ENCODE peak calls at places on chromosome 1, in seven cellular contexts. One of them, this sample, is unnamed.

GRCh38 chr1:219670426-219671149 is 57.7 kb upstream of the ZC3H11B start:
- DNase-seq in tibial nerve: no peak
- DNase-seq in uterus: peak
- DNase-seq in GM12891: no peak
- DNase-seq in heart left ventricle: peak
- DNase-seq in K562: no peak
- DNase-seq in ovary: no peak
- DNase-seq in this sample: no peak

GRCh38 chr1:167713330-167714081 is 8.3 kb upstream of the MPZL1 start:
- DNase-seq in K562: no peak
- DNase-seq in ovary: peak
- DNase-seq in tibial nerve: peak
- DNase-seq in GM12891: no peak
- DNase-seq in uterus: peak
- DNase-seq in heart left ventricle: peak
- DNase-seq in this sample: peak

GRCh38 chr1:110155878-110156522 is 5.7 kb downstream of the SLC6A17 start:
- DNase-seq in ovary: peak
- DNase-seq in tibial nerve: peak
- DNase-seq in K562: peak
- DNase-seq in heart left ventricle: peak
- DNase-seq in uterus: peak
- DNase-seq in GM12891: no peak
- DNase-seq in this sample: peak

GRCh38 chr1:248596615-248597014 is 885 bp downstream of the OR2T10 start:
- DNase-seq in K562: no peak
- DNase-seq in ovary: no peak
- DNase-seq in tibial nerve: no peak
- DNase-seq in heart left ventricle: no peak
- DNase-seq in uterus: no peak
- DNase-seq in GM12891: no peak
- DNase-seq in this sample: no peak

GRCh38 chr1:118154220-118154619 is 30.8 kb downstream of the SPAG17 start:
- DNase-seq in uterus: no peak
- DNase-seq in K562: no peak
- DNase-seq in ovary: no peak
- DNase-seq in tibial nerve: no peak
- DNase-seq in GM12891: no peak
- DNase-seq in heart left ventricle: no peak
- DNase-seq in this sample: peak

GRCh38 chr1:242764161-242764560 is 239.7 kb upstream of the PLD5 start:
- DNase-seq in tibial nerve: no peak
- DNase-seq in heart left ventricle: no peak
- DNase-seq in GM12891: no peak
- DNase-seq in uterus: no peak
- DNase-seq in ovary: no peak
- DNase-seq in K562: no peak
- DNase-seq in this sample: no peak

GRCh38 chr1:53582211-53583020 is 123.2 kb downstream of the DMRTB1 start:
- DNase-seq in heart left ventricle: peak
- DNase-seq in uterus: peak
- DNase-seq in GM12891: no peak
- DNase-seq in ovary: no peak
- DNase-seq in tibial nerve: no peak
- DNase-seq in K562: peak
- DNase-seq in this sample: no peak

GRCh38 chr1:245915406-245915805 is 591.7 kb downstream of the SMYD3 start:
- DNase-seq in tibial nerve: no peak
- DNase-seq in ovary: no peak
- DNase-seq in heart left ventricle: no peak
- DNase-seq in uterus: no peak
- DNase-seq in K562: no peak
- DNase-seq in GM12891: no peak
- DNase-seq in this sample: no peak

GRCh38 chr1:7293702-7294630 is 477.1 kb upstream of the VAMP3 start:
- DNase-seq in tibial nerve: no peak
- DNase-seq in K562: no peak
- DNase-seq in ovary: no peak
- DNase-seq in GM12891: no peak
- DNase-seq in uterus: no peak
- DNase-seq in heart left ventricle: no peak
- DNase-seq in this sample: no peak

GRCh38 chr1:155323729-155324040 is 3.0 kb downstream of the RUSC1 start:
- DNase-seq in K562: peak
- DNase-seq in GM12891: peak
- DNase-seq in heart left ventricle: peak
- DNase-seq in uterus: peak
- DNase-seq in tibial nerve: peak
- DNase-seq in ovary: peak
- DNase-seq in this sample: peak

GRCh38 chr1:53381790-53382401 is 54.0 kb upstream of the LRP8 start:
- DNase-seq in uterus: no peak
- DNase-seq in heart left ventricle: no peak
- DNase-seq in ovary: no peak
- DNase-seq in K562: no peak
- DNase-seq in tibial nerve: no peak
- DNase-seq in GM12891: no peak
- DNase-seq in this sample: no peak

GRCh38 chr1:200951016-200951415 is 56.3 kb downstream of the INAVA start:
- DNase-seq in heart left ventricle: no peak
- DNase-seq in uterus: no peak
- DNase-seq in tibial nerve: no peak
- DNase-seq in K562: peak
- DNase-seq in ovary: no peak
- DNase-seq in GM12891: no peak
- DNase-seq in this sample: no peak

GRCh38 chr1:173503391-173503790 is 26.3 kb downstream of the PRDX6 start:
- DNase-seq in uterus: no peak
- DNase-seq in heart left ventricle: no peak
- DNase-seq in GM12891: no peak
- DNase-seq in tibial nerve: no peak
- DNase-seq in K562: no peak
- DNase-seq in ovary: no peak
- DNase-seq in this sample: peak

GRCh38 chr1:45238846-45239245 is 32.4 kb upstream of the ZSWIM5 start:
- DNase-seq in tibial nerve: no peak
- DNase-seq in ovary: no peak
- DNase-seq in heart left ventricle: no peak
- DNase-seq in K562: no peak
- DNase-seq in GM12891: no peak
- DNase-seq in uterus: no peak
- DNase-seq in this sample: no peak

GRCh38 chr1:19410393-19410792 is 74.9 kb downstream of the CAPZB start:
- DNase-seq in heart left ventricle: no peak
- DNase-seq in uterus: no peak
- DNase-seq in GM12891: no peak
- DNase-seq in tibial nerve: no peak
- DNase-seq in K562: no peak
- DNase-seq in ovary: no peak
- DNase-seq in this sample: no peak

GRCh38 chr1:164707868-164708331 is 148.9 kb downstream of the PBX1 start:
- DNase-seq in ovary: no peak
- DNase-seq in uterus: peak
- DNase-seq in K562: no peak
- DNase-seq in GM12891: no peak
- DNase-seq in tibial nerve: no peak
- DNase-seq in heart left ventricle: no peak
- DNase-seq in this sample: peak

GRCh38 chr1:156135930-156136871 is 17.2 kb upstream of the SEMA4A start:
- DNase-seq in heart left ventricle: no peak
- DNase-seq in GM12891: no peak
- DNase-seq in tibial nerve: no peak
- DNase-seq in ovary: no peak
- DNase-seq in K562: no peak
- DNase-seq in uterus: no peak
- DNase-seq in this sample: no peak

GRCh38 chr1:43505077-43505780 is 25.5 kb upstream of the PTPRF start:
- DNase-seq in ovary: no peak
- DNase-seq in tibial nerve: no peak
- DNase-seq in uterus: no peak
- DNase-seq in GM12891: no peak
- DNase-seq in heart left ventricle: no peak
- DNase-seq in K562: no peak
- DNase-seq in this sample: no peak

GRCh38 chr1:153922076-153922837 is 515 bp downstream of the GATAD2B start:
- DNase-seq in ovary: peak
- DNase-seq in tibial nerve: no peak
- DNase-seq in K562: peak
- DNase-seq in uterus: peak
- DNase-seq in GM12891: peak
- DNase-seq in heart left ventricle: no peak
- DNase-seq in this sample: peak
- TF ChIP-seq POLR2A in ovary: no peak
- TF ChIP-seq POLR2A in tibial nerve: no peak
- TF ChIP-seq POLR2A in K562: peak
- TF ChIP-seq POLR2A in uterus: no peak
- TF ChIP-seq POLR2A in GM12891: peak
- TF ChIP-seq POLR2A in heart left ventricle: no peak
- TF ChIP-seq POLR2A in this sample: no peak

GRCh38 chr1:114490235-114490634 is 20.8 kb downstream of the TRIM33 start:
- DNase-seq in heart left ventricle: no peak
- DNase-seq in tibial nerve: no peak
- DNase-seq in K562: no peak
- DNase-seq in ovary: no peak
- DNase-seq in uterus: no peak
- DNase-seq in GM12891: no peak
- DNase-seq in this sample: no peak
- TF ChIP-seq POLR2A in heart left ventricle: no peak
- TF ChIP-seq POLR2A in tibial nerve: no peak
- TF ChIP-seq POLR2A in K562: no peak
- TF ChIP-seq POLR2A in ovary: no peak
- TF ChIP-seq POLR2A in uterus: no peak
- TF ChIP-seq POLR2A in GM12891: no peak
- TF ChIP-seq POLR2A in this sample: no peak

GRCh38 chr1:26851106-26851684 is 11.8 kb upstream of the SFN start:
- DNase-seq in heart left ventricle: no peak
- DNase-seq in K562: no peak
- DNase-seq in uterus: no peak
- DNase-seq in GM12891: no peak
- DNase-seq in tibial nerve: no peak
- DNase-seq in ovary: no peak
- DNase-seq in this sample: no peak

GRCh38 chr1:26853156-26853555 is 9.8 kb upstream of the SFN start:
- DNase-seq in tibial nerve: peak
- DNase-seq in K562: peak
- DNase-seq in heart left ventricle: peak
- DNase-seq in GM12891: peak
- DNase-seq in uterus: peak
- DNase-seq in ovary: peak
- DNase-seq in this sample: no peak

GRCh38 chr1:26848499-26848898 is 14.4 kb upstream of the SFN start:
- DNase-seq in GM12891: no peak
- DNase-seq in K562: no peak
- DNase-seq in heart left ventricle: no peak
- DNase-seq in uterus: no peak
- DNase-seq in ovary: no peak
- DNase-seq in tibial nerve: no peak
- DNase-seq in this sample: no peak

GRCh38 chr1:26852701-26853100 is 10.2 kb upstream of the SFN start:
- DNase-seq in ovary: no peak
- DNase-seq in heart left ventricle: no peak
- DNase-seq in tibial nerve: no peak
- DNase-seq in GM12891: no peak
- DNase-seq in uterus: no peak
- DNase-seq in K562: no peak
- DNase-seq in this sample: no peak

DNA sequence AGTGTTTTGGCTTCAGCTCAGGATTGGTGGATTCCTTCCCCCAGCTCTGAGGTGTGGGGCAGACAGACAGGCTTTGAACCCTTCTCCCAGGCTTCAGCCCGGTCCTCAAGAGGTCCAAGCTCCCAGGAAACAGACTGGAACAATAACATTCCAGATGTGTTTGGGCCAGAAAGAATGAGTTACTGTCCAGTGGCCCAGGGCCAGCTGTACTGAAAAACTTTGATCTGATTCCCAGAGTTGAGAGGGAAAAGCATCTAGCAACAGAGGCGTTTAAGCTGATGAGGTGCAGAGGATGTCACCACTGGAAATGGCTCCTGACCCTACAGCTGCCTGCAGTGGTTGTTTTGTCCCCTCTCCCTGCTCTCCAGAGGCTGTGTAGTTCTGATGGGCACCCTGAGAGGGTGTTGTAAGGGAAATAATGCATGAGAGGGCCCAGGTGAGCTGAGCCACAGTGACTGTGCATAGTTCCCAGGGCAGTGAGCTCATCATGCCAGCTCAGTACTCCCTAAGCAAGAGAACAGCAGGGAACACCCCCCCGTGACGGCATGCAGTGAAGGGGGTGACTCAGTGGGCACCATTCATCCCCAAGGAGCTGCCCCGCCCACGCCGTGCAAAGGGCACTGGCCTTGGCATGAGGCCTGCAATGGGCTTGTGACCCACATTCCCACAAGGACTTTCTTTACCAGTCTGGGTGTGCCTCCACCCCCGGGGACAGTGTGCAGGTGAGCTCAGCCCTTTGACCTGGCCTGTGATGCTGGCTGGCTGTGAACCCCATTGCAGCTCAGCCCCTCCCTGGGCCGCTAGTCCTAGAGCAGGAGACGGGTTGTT is 13.8 kb upstream of the SFN start:
- DNase-seq in heart left ventricle: no peak
- DNase-seq in K562: no peak
- DNase-seq in GM12891: no peak
- DNase-seq in tibial nerve: no peak
- DNase-seq in ovary: no peak
- DNase-seq in uterus: peak
- DNase-seq in this sample: no peak
- TF ChIP-seq POLR2A in heart left ventricle: no peak
- TF ChIP-seq POLR2A in K562: no peak
- TF ChIP-seq POLR2A in GM12891: no peak
- TF ChIP-seq POLR2A in tibial nerve: no peak
- TF ChIP-seq POLR2A in ovary: no peak
- TF ChIP-seq POLR2A in uterus: no peak
- TF ChIP-seq POLR2A in this sample: no peak

GRCh38 chr1:31797216-31797615 is 18.6 kb downstream of the SPOCD1 start:
- DNase-seq in uterus: no peak
- DNase-seq in ovary: no peak
- DNase-seq in GM12891: no peak
- DNase-seq in tibial nerve: no peak
- DNase-seq in heart left ventricle: no peak
- DNase-seq in K562: no peak
- DNase-seq in this sample: no peak

GRCh38 chr1:31799196-31799894 is 16.5 kb downstream of the SPOCD1 start:
- DNase-seq in tibial nerve: no peak
- DNase-seq in ovary: no peak
- DNase-seq in GM12891: no peak
- DNase-seq in heart left ventricle: no peak
- DNase-seq in uterus: no peak
- DNase-seq in K562: peak
- DNase-seq in this sample: no peak

GRCh38 chr1:31799895-31800676 is 15.7 kb downstream of the SPOCD1 start:
- DNase-seq in GM12891: no peak
- DNase-seq in heart left ventricle: no peak
- DNase-seq in tibial nerve: no peak
- DNase-seq in ovary: no peak
- DNase-seq in uterus: no peak
- DNase-seq in K562: no peak
- DNase-seq in this sample: no peak

GRCh38 chr1:31798086-31798432 is 17.8 kb downstream of the SPOCD1 start:
- DNase-seq in GM12891: no peak
- DNase-seq in K562: no peak
- DNase-seq in heart left ventricle: no peak
- DNase-seq in tibial nerve: no peak
- DNase-seq in ovary: no peak
- DNase-seq in uterus: no peak
- DNase-seq in this sample: no peak

GRCh38 chr1:31798433-31799195 is 17.2 kb downstream of the SPOCD1 start:
- DNase-seq in uterus: no peak
- DNase-seq in ovary: no peak
- DNase-seq in K562: no peak
- DNase-seq in heart left ventricle: no peak
- DNase-seq in GM12891: no peak
- DNase-seq in tibial nerve: no peak
- DNase-seq in this sample: no peak
- TF ChIP-seq POLR2A in uterus: no peak
- TF ChIP-seq POLR2A in ovary: no peak
- TF ChIP-seq POLR2A in K562: no peak
- TF ChIP-seq POLR2A in heart left ventricle: no peak
- TF ChIP-seq POLR2A in GM12891: no peak
- TF ChIP-seq POLR2A in tibial nerve: no peak
- TF ChIP-seq POLR2A in this sample: no peak